ENCODE peak calls at places on chromosome 19, in eight cellular contexts. S is GM23338; K is NT2/D1; T is cardiac muscle cell; G is Panc1; B is lung; M is A549; W is CD4-positive, CD25-positive, alpha-beta regulatory T cell. Q is an unnamed sample. For H3K4me1, the result is how much of the 10 kb centered on the place peaks cover.

GRCh38 chr19:32814624-32815023 is 54.9 kb downstream of the SLC7A9 start:
- DNase-seq in S (no peak), K (no peak), T (no peak), G (no peak), B (no peak), M (no peak), W (no peak), Q (no peak)

GRCh38 chr19:3276341-3276799 is 51.9 kb downstream of the CELF5 start:
- DNase-seq in S (peak), K (no peak), T (no peak), G (no peak), B (peak), M (peak), W (no peak), Q (peak)

GRCh38 chr19:49390131-49390977 is 2.3 kb downstream of the KASH5 start:
- DNase-seq in S (no peak), K (no peak), T (no peak), G (no peak), B (no peak), M (no peak), W (no peak), Q (no peak)

GRCh38 chr19:55031178-55031577 is 6.9 kb downstream of the GP6 start:
- DNase-seq in S (no peak), K (no peak), T (no peak), G (no peak), B (no peak), M (no peak), W (no peak), Q (no peak)

GRCh38 chr19:6212403-6213265 is 67.1 kb downstream of the MLLT1 start:
- DNase-seq in S (no peak), K (no peak), T (no peak), G (no peak), B (no peak), M (no peak), W (no peak), Q (no peak)

GRCh38 chr19:55069137-55069858 is 6.3 kb upstream of the RDH13 start:
- DNase-seq in S (peak), K (no peak), T (no peak), G (no peak), B (peak), M (peak), W (no peak), Q (no peak)

GRCh38 chr19:47228937-47229673 is 1.9 kb downstream of the BBC3 start:
- DNase-seq in S (no peak), K (no peak), T (no peak), G (no peak), B (no peak), M (peak), W (peak), Q (no peak)

GRCh38 chr19:46720516-46721239 is 3.8 kb upstream of the PRKD2 start:
- DNase-seq in S (no peak), K (no peak), T (no peak), G (no peak), B (no peak), M (no peak), W (no peak), Q (no peak)

GRCh38 chr19:48490980-48491792 is 20.4 kb downstream of the LMTK3 start:
- DNase-seq in S (peak), K (no peak), T (peak), G (no peak), B (no peak), M (peak), W (peak), Q (no peak)

GRCh38 chr19:6362024-6362344 is 653 bp downstream of the CLPP start:
- DNase-seq in S (no peak), K (no peak), T (no peak), G (no peak), B (no peak), M (no peak), W (no peak), Q (no peak)

GRCh38 chr19:37346091-37346490 is 24.8 kb upstream of the ZNF527 start:
- DNase-seq in S (no peak), K (no peak), T (peak), G (no peak), B (no peak), M (no peak), W (no peak), Q (no peak)

GRCh38 chr19:34793562-34793961 is 20.5 kb upstream of the ZNF599 start:
- DNase-seq in S (no peak), K (no peak), T (no peak), G (no peak), B (no peak), M (no peak), W (no peak), Q (no peak)

GRCh38 chr19:11264452-11265176 is 2.3 kb upstream of the DOCK6 start:
- DNase-seq in S (peak), K (no peak), T (no peak), G (no peak), B (peak), M (peak), W (no peak), Q (no peak)

GRCh38 chr19:58330458-58330857 is 3.7 kb downstream of the ZSCAN22 start:
- DNase-seq in S (peak), K (no peak), T (no peak), G (peak), B (no peak), M (no peak), W (no peak), Q (no peak)

GRCh38 chr19:11435833-11436313 is 438 bp downstream of the PRKCSH start:
- DNase-seq in S (peak), K (no peak), T (peak), G (no peak), B (no peak), M (no peak), W (no peak), Q (no peak)

GRCh38 chr19:37217855-37218591 is at the start of gene ZNF383:
- DNase-seq in S (peak), K (peak), T (peak), G (peak), B (peak), M (peak), W (peak), Q (peak)

GRCh38 chr19:45307361-45307760 is 15.3 kb downstream of the CKM start:
- DNase-seq in S (no peak), K (no peak), T (no peak), G (no peak), B (no peak), M (no peak), W (no peak), Q (no peak)

GRCh38 chr19:45691516-45692186 is at the start of gene SNRPD2:
- DNase-seq in S (peak), K (peak), T (peak), G (peak), B (peak), M (peak), W (peak), Q (no peak)

GRCh38 chr19:55005684-55006488 is 32.2 kb downstream of the GP6 start:
- DNase-seq in S (peak), K (peak), T (peak), G (no peak), B (peak), M (peak), W (peak), Q (no peak)

GRCh38 chr19:29845576-29846176 is 33.9 kb downstream of the CCNE1 start:
- DNase-seq in S (peak), K (no peak), T (peak), G (no peak), B (no peak), M (peak), W (no peak), Q (no peak)

GRCh38 chr19:47779524-47780214 is 1.2 kb downstream of the SELENOW start:
- DNase-seq in S (no peak), K (no peak), T (peak), G (no peak), B (no peak), M (no peak), W (no peak), Q (no peak)

GRCh38 chr19:51514866-51515481 is 13.4 kb upstream of the SIGLEC12 start:
- DNase-seq in S (peak), K (peak), T (peak), G (peak), B (no peak), M (peak), W (peak), Q (peak)

GRCh38 chr19:23917856-23918255 is 3.2 kb downstream of the ZNF726 start:
- DNase-seq in S (no peak), K (no peak), T (no peak), G (no peak), B (peak), M (no peak), W (no peak), Q (peak)

DNA sequence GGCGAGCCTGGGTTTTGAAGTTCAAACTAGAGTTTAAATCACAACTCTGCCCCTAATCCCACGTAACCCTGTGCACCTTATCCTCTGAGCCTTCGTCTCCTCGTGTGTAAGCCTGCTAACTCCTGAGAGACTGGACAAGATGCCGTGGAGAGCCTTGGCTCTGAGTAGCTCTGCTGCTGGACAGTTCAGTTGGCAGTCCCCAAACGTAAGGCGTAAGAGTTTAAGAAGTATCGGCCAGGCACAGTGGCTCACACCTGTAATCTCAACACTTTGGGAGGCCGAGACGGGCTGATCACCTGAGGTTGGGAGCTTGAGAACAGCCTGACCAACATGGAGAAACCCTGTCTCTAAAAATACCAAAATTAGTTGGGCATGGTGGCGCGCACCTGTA is 4.7 kb upstream of the CD79A start:
- DNase-seq in S (no peak), K (no peak), T (no peak), G (no peak), B (no peak), M (no peak), W (no peak), Q (no peak)
- H3K4me1 ChIP-seq in S (under half), K (under half), T (under half), G (under half), B (under half), M (under half), W (half or more), Q (under half)

DNA sequence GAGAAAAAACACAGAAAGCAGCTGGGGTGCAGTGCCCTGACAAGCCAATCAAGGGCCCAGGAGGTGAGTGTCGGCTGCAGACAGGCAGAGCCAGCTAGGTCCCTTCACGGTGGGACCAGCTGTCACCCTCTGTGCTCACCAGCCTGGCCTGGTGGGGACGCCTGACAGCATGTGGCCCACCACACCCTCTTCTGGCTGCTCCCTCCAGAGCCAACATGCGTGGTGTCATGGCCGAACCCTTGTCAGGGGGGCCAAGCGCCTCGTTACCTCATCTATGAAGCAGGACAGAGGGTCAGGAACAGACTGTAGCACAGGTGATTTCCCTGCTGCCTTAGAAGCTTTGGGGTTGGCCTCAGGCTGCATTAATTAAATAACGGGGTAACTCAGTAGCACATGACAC is 40.0 kb upstream of the ISYNA1 start:
- DNase-seq in S (no peak), K (no peak), T (no peak), G (no peak), B (no peak), M (no peak), W (no peak), Q (no peak)
- H3K4me1 ChIP-seq in S (under half), K (under half), T (under half), G (under half), B (under half), M (under half), W (half or more), Q (under half)

DNA sequence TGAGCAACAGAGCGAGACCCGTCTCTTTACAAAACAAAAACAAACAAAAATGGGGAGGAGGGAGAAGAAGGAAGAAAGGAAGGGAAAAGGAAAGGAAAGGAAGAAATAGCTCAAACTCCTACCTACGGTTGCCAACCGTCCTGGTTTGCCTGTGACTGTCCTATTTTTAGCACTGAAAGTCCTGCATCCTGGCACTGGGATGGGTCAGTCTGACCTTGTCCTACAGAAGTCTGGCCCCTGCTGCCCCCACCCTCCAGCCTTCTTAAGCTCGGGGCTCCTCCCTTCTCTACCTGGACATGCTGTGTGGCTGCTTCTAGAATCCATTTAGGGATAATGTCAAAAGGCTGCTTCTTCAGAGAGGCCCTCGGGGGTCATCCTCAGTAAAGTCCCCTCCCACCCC is 1.2 kb upstream of the STXBP2 start:
- DNase-seq in S (no peak), K (no peak), T (no peak), G (no peak), B (no peak), M (no peak), W (no peak), Q (no peak)
- H3K4me1 ChIP-seq in S (under half), K (under half), T (under half), G (under half), B (under half), M (under half), W (under half), Q (under half)

GRCh38 chr19:41328157-41328817 is 18.3 kb downstream of the CCDC97 start:
- DNase-seq in S (no peak), K (no peak), T (no peak), G (no peak), B (no peak), M (peak), W (peak), Q (no peak)

GRCh38 chr19:41330476-41330875 is 20.5 kb downstream of the CCDC97 start:
- DNase-seq in S (no peak), K (no peak), T (no peak), G (no peak), B (no peak), M (no peak), W (no peak), Q (no peak)

GRCh38 chr19:41327499-41328156 is 17.7 kb downstream of the CCDC97 start:
- DNase-seq in S (peak), K (no peak), T (no peak), G (no peak), B (peak), M (peak), W (peak), Q (no peak)

GRCh38 chr19:41327076-41327475 is 17.1 kb downstream of the CCDC97 start:
- DNase-seq in S (no peak), K (no peak), T (no peak), G (no peak), B (no peak), M (no peak), W (no peak), Q (no peak)

DNA sequence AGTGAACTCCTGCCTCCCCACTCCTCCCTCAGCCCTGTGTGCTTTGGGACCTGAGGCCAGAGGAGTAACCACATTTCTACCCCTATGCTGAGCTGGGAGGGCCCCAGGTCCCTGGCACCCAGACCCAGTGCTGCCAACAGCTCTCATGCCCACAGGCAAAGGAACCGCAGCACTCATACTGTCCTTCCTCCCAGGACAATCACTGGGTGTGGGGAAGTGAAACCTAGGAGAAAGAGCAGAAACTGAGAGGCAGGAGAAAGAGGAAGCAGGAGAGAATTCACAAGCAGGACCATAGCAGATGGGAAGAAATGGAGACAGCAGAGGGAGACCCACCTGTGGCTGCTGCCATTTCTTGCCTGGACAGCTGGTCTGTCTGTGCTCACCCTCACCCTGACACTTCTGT is 18.8 kb downstream of the CCDC97 start:
- DNase-seq in S (no peak), K (no peak), T (no peak), G (no peak), B (no peak), M (no peak), W (no peak), Q (no peak)
- H3K4me1 ChIP-seq in S (under half), K (under half), T (under half), G (under half), B (under half), M (half or more), W (half or more), Q (under half)

DNA sequence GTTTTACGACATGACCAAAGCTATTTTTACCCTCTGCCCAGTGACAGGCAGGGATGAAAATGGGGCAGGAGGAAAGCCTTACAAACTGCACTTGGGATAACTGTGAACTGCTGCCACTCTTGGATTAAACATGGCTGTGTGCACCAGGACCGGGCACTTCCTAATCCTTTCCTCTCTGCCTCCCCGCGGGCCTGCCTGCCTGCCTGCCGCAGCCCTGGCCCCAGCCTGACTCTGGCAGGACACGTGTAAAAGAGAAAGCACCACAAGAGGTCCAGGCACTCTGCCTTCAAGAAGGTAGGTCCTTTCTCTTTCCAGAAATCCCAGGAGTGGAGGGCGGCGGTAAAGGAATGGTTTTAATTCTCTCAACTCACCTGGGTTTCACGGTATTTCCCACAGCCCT is 4.8 kb downstream of the TSHZ3 start:
- DNase-seq in S (peak), K (no peak), T (no peak), G (no peak), B (no peak), M (no peak), W (no peak), Q (no peak)
- H3K4me1 ChIP-seq in S (under half), K (under half), T (under half), G (under half), B (under half), M (under half), W (under half), Q (under half)

GRCh38 chr19:13847900-13848677 is 28.8 kb upstream of the NANOS3 start:
- DNase-seq in S (no peak), K (no peak), T (no peak), G (no peak), B (no peak), M (no peak), W (no peak), Q (no peak)

GRCh38 chr19:13849991-13850909 is 26.7 kb upstream of the NANOS3 start:
- DNase-seq in S (peak), K (peak), T (peak), G (no peak), B (peak), M (peak), W (peak), Q (no peak)

GRCh38 chr19:13849277-13849676 is 27.7 kb upstream of the NANOS3 start:
- DNase-seq in S (no peak), K (no peak), T (no peak), G (no peak), B (no peak), M (no peak), W (no peak), Q (no peak)

GRCh38 chr19:13847033-13847899 is 29.7 kb upstream of the NANOS3 start:
- DNase-seq in S (peak), K (peak), T (peak), G (no peak), B (peak), M (peak), W (peak), Q (no peak)

GRCh38 chr19:13848811-13849241 is 28.1 kb upstream of the NANOS3 start:
- DNase-seq in S (no peak), K (no peak), T (no peak), G (no peak), B (no peak), M (peak), W (no peak), Q (no peak)
- H3K4me1 ChIP-seq in S (under half), K (under half), T (under half), G (half or more), B (under half), M (half or more), W (half or more), Q (under half)

DNA sequence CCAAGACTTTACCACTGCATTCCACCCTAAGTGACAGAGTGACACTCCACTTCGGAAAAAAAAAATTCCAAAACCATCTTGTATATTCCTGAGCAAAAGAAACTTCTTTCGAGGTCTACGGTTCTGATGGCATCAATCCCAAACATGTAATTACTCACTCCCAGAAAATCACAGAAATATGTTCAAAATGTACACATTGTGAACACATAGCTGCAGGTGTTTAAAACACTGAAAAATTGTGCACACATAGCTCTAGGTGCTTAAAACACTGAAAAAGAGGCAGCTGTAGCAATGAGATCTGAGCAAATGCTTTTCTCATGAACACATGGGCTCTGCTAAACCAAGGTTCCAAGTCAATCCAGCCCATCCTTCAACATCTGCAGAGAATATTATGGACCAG is 14.0 kb upstream of the ZNF468 start:
- DNase-seq in S (no peak), K (no peak), T (no peak), G (no peak), B (no peak), M (no peak), W (no peak), Q (no peak)
- H3K4me1 ChIP-seq in S (under half), K (under half), T (under half), G (under half), B (under half), M (under half), W (under half), Q (under half)

GRCh38 chr19:38466050-38466449 is 32.6 kb downstream of the RYR1 start:
- DNase-seq in S (no peak), K (no peak), T (no peak), G (no peak), B (no peak), M (no peak), W (no peak), Q (no peak)
- H3K4me1 ChIP-seq in S (under half), K (under half), T (under half), G (under half), B (under half), M (under half), W (under half), Q (under half)

GRCh38 chr19:16324064-16324383 is 602 bp upstream of the KLF2 start:
- DNase-seq in S (no peak), K (no peak), T (no peak), G (no peak), B (no peak), M (no peak), W (no peak), Q (no peak)

GRCh38 chr19:16325671-16326400 is 1.2 kb downstream of the KLF2 start:
- DNase-seq in S (peak), K (no peak), T (peak), G (no peak), B (peak), M (peak), W (peak), Q (peak)

GRCh38 chr19:16326401-16327130 is 1.9 kb downstream of the KLF2 start:
- DNase-seq in S (peak), K (no peak), T (no peak), G (no peak), B (peak), M (no peak), W (peak), Q (peak)

GRCh38 chr19:16324384-16325160 is at the start of gene KLF2:
- DNase-seq in S (peak), K (no peak), T (peak), G (no peak), B (peak), M (peak), W (peak), Q (no peak)

GRCh38 chr19:16325161-16325527 is 518 bp downstream of the KLF2 start:
- DNase-seq in S (peak), K (no peak), T (peak), G (no peak), B (peak), M (peak), W (no peak), Q (no peak)
- H3K4me1 ChIP-seq in S (under half), K (under half), T (under half), G (under half), B (under half), M (under half), W (under half), Q (under half)

GRCh38 chr19:1041835-1042685 is 2.2 kb downstream of the ABCA7 start:
- DNase-seq in S (no peak), K (no peak), T (no peak), G (peak), B (no peak), M (peak), W (no peak), Q (no peak)
- H3K4me1 ChIP-seq in S (under half), K (under half), T (under half), G (under half), B (under half), M (under half), W (under half), Q (under half)

Q was measured in iPS DF 6.9.